ENCODE peak calls at places on chromosome 20, in ten cellular contexts. U, S, I, H, K, O, J, A, T and R are unnamed samples.

GRCh38 chr20:44509762-44510161 is 12.1 kb downstream of the SERINC3 start:
- DNase-seq in U (no peak), S (no peak), I (no peak), H (no peak), K (no peak), O (no peak), J (no peak), A (no peak), T (no peak), R (no peak)

GRCh38 chr20:53708129-53708968 is 114.7 kb upstream of the ZNF217 start:
- DNase-seq in U (no peak), S (no peak), I (no peak), H (peak; percentile 22), K (no peak), O (no peak), J (no peak), A (no peak), T (no peak), R (no peak)

GRCh38 chr20:61779176-61779965 is 286.3 kb downstream of the TAF4 start:
- DNase-seq in U (no peak), S (no peak), I (no peak), H (no peak), K (no peak), O (no peak), J (no peak), A (no peak), T (no peak), R (no peak)

GRCh38 chr20:37723668-37724067 is 29.8 kb downstream of the CTNNBL1 start:
- DNase-seq in U (no peak), S (no peak), I (no peak), H (no peak), K (no peak), O (no peak), J (no peak), A (no peak), T (no peak), R (no peak)

GRCh38 chr20:53794529-53795115 is 201.0 kb upstream of the ZNF217 start:
- DNase-seq in U (no peak), S (no peak), I (no peak), H (no peak), K (no peak), O (no peak), J (no peak), A (no peak), T (no peak), R (no peak)

GRCh38 chr20:9059931-9060330 is 9.0 kb upstream of the PLCB4 start:
- DNase-seq in U (no peak), S (no peak), I (no peak), H (no peak), K (no peak), O (no peak), J (no peak), A (no peak), T (no peak), R (no peak)

GRCh38 chr20:41482647-41483552 is 116.3 kb upstream of the EMILIN3 start:
- DNase-seq in U (no peak), S (peak; percentile 6), I (no peak), H (no peak), K (no peak), O (no peak), J (no peak), A (peak; percentile 65), T (no peak), R (no peak)

GRCh38 chr20:56802805-56803204 is 173.7 kb downstream of the TFAP2C start:
- DNase-seq in U (no peak), S (no peak), I (no peak), H (no peak), K (no peak), O (no peak), J (no peak), A (no peak), T (no peak), R (no peak)

GRCh38 chr20:46649965-46650542 is 1.2 kb downstream of the SLC13A3 start:
- DNase-seq in U (no peak), S (no peak), I (peak; percentile 54), H (no peak), K (no peak), O (no peak), J (no peak), A (no peak), T (no peak), R (no peak)

GRCh38 chr20:21237956-21238355 is 65.2 kb upstream of the XRN2 start:
- DNase-seq in U (no peak), S (peak; percentile 48), I (no peak), H (no peak), K (no peak), O (no peak), J (no peak), A (no peak), T (no peak), R (no peak)

GRCh38 chr20:6086868-6087267 is 33.0 kb upstream of the LRRN4 start:
- DNase-seq in U (no peak), S (peak; percentile 38), I (no peak), H (no peak), K (no peak), O (no peak), J (no peak), A (no peak), T (no peak), R (peak; percentile 30)

GRCh38 chr20:33296206-33296605 is 13.2 kb downstream of the BPIFB1 start:
- DNase-seq in U (no peak), S (no peak), I (no peak), H (no peak), K (no peak), O (no peak), J (no peak), A (no peak), T (no peak), R (no peak)

GRCh38 chr20:21522479-21523397 is 8.9 kb upstream of the NKX2-2 start:
- DNase-seq in U (no peak), S (no peak), I (peak; percentile 81), H (no peak), K (no peak), O (no peak), J (no peak), A (no peak), T (no peak), R (no peak)

GRCh38 chr20:31881945-31882344 is 11.5 kb downstream of the TTLL9 start:
- DNase-seq in U (no peak), S (no peak), I (no peak), H (no peak), K (no peak), O (no peak), J (no peak), A (no peak), T (no peak), R (no peak)